ENCODE peak calls at places on chromosomes 2 and 18, in eight cellular contexts. U is endothelial cell of umbilical vein, D is kidney, N is breast epithelium, T is K562, O is lung, F is pancreas, P is psoas muscle. Z is an unnamed sample. For H3K4me1, the result is how much of the 10 kb centered on the place peaks cover.

GRCh38 chr2:10688921-10689807 is 611 bp downstream of the NOL10 start:
- DNase-seq in D (peak), N (no peak), U (peak), P (peak), O (no peak), T (peak), F (peak), Z (peak)

GRCh38 chr2:152466041-152466440 is 131.1 kb downstream of the FMNL2 start:
- DNase-seq in D (no peak), U (no peak), T (peak), O (no peak), N (no peak), F (no peak), P (no peak), Z (no peak)

GRCh38 chr18:33275843-33276242 is 164.7 kb downstream of the CCDC178 start:
- DNase-seq in T (no peak), P (no peak), F (no peak), N (no peak), O (no peak), D (no peak), U (no peak), Z (no peak)

GRCh38 chr2:25331686-25332365 is 9.9 kb downstream of the DNMT3A start:
- DNase-seq in O (no peak), U (no peak), F (peak), N (no peak), D (no peak), P (peak), T (no peak), Z (no peak)

GRCh38 chr2:236445678-236446077 is 123.9 kb upstream of the ACKR3 start:
- DNase-seq in N (no peak), P (no peak), D (peak), F (no peak), U (no peak), O (no peak), T (no peak), Z (peak)

GRCh38 chr18:67549946-67550345 is 33.4 kb upstream of the DSEL start:
- DNase-seq in F (no peak), N (no peak), T (no peak), U (no peak), P (no peak), O (no peak), D (no peak), Z (no peak)

GRCh38 chr2:167988296-167988695 is 259.1 kb downstream of the STK39 start:
- DNase-seq in N (no peak), D (no peak), U (no peak), P (no peak), T (no peak), F (no peak), O (no peak), Z (no peak)

GRCh38 chr18:75230210-75231052 is 19.8 kb downstream of the TSHZ1 start:
- DNase-seq in T (no peak), D (no peak), F (no peak), O (no peak), P (no peak), U (peak), N (no peak), Z (no peak)

GRCh38 chr2:73896362-73897239 is 3.8 kb downstream of the ACTG2 start:
- DNase-seq in F (no peak), D (no peak), U (no peak), N (no peak), P (no peak), O (no peak), T (no peak), Z (peak)

GRCh38 chr2:150125708-150126107 is 361.8 kb downstream of the RND3 start:
- DNase-seq in T (peak), U (peak), N (no peak), P (no peak), O (no peak), D (no peak), F (no peak), Z (no peak)

GRCh38 chr2:209472871-209473270 is 49.0 kb downstream of the MAP2 start:
- DNase-seq in P (no peak), F (no peak), N (no peak), U (peak), D (no peak), O (no peak), T (no peak), Z (no peak)

GRCh38 chr2:8987413-8987812 is 16.1 kb downstream of the MBOAT2 start:
- DNase-seq in U (no peak), P (no peak), D (no peak), F (no peak), T (no peak), N (no peak), O (no peak), Z (no peak)

GRCh38 chr2:64493788-64494187 is 30.3 kb upstream of the AFTPH start:
- DNase-seq in O (no peak), T (no peak), F (no peak), N (no peak), U (no peak), D (no peak), P (no peak), Z (no peak)

DNA sequence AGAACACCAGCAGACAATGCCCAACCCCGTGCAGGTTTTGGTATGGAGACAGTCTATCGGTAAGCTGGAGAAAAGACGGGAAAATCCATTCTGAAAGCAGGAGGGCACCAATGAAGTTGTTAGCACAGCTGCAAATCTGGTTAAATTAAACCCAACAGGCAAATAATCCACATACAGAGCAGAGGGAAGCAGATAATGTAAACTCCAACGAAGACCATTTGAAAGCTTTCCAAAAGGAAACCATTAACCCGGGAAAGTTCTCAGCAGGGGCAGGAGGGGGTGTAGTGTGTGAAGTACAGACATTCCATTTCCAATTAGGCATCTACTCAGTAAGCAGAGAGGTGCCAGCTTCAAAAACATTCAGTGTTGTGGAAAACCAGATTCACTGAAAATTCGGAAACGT is 10.3 kb downstream of the EDAR start:
- DNase-seq in F (no peak), T (no peak), D (no peak), O (no peak), P (no peak), U (peak), N (no peak), Z (no peak)
- H3K4me1 ChIP-seq in F (under half), T (under half), D (under half), O (under half), P (under half), U (under half), N (under half), Z (under half)

DNA sequence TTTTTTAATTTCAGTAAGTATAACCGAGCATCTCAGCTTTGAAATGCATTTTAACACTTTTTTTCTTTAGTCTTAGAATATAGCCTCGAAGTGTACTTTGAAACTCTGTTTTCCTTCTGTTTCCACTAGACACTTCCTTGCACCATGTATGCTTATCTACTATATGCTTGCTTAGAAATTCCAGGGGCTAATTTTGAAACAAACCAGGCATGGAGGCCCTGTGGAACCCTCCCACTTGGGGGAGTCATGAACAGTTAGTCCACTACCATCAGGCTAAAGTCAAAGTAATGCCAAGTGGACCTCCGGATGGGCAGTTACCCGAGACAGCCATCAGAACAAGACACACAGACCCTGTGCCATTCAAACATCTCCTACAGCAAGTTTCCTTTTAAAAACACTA is 120.3 kb downstream of the LCLAT1 start:
- DNase-seq in U (no peak), T (no peak), D (no peak), P (no peak), O (no peak), F (no peak), N (no peak), Z (no peak)
- TF ChIP-seq CTCF in U (no peak), T (no peak), D (no peak), P (no peak), O (no peak), F (no peak), N (no peak), Z (no peak)

DNA sequence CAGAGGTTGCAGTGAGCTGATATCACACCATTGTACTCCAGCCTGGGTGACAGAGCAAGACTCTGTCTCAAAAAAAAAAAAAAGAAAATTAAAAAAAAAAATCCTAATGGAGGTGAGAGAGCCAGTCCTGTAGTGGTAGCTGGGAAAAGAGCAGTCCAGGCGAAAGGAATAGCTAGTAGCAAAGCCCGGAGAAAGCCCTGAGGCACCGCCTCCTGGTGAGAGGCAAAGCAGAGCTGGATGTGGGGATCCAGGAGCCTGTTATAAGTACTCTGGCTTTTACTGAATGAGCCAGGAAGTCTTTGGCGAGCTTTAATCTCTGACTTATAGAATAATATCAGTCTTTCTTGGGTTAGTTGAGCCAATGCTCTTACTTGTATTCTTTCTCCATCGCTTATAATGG is 6.6 kb upstream of the KLHL23 start:
- DNase-seq in D (no peak), N (no peak), F (no peak), P (no peak), U (no peak), T (no peak), O (no peak), Z (no peak)
- H3K4me3 ChIP-seq in D (no peak), N (no peak), F (no peak), P (no peak), U (no peak), T (no peak), O (no peak), Z (no peak)

GRCh38 chr18:58004317-58004716 is 39.7 kb upstream of the NEDD4L start:
- DNase-seq in T (no peak), O (no peak), D (no peak), F (no peak), N (no peak), U (no peak), P (no peak), Z (no peak)

GRCh38 chr18:58009166-58009565 is 34.9 kb upstream of the NEDD4L start:
- DNase-seq in U (no peak), P (no peak), F (no peak), O (no peak), N (no peak), D (no peak), T (no peak), Z (no peak)

GRCh38 chr18:58005036-58005435 is 39.0 kb upstream of the NEDD4L start:
- DNase-seq in F (no peak), O (no peak), U (no peak), N (no peak), T (no peak), P (no peak), D (no peak), Z (no peak)

GRCh38 chr18:58010265-58010664 is 33.8 kb upstream of the NEDD4L start:
- DNase-seq in T (no peak), F (no peak), N (no peak), O (no peak), U (no peak), P (no peak), D (no peak), Z (no peak)

DNA sequence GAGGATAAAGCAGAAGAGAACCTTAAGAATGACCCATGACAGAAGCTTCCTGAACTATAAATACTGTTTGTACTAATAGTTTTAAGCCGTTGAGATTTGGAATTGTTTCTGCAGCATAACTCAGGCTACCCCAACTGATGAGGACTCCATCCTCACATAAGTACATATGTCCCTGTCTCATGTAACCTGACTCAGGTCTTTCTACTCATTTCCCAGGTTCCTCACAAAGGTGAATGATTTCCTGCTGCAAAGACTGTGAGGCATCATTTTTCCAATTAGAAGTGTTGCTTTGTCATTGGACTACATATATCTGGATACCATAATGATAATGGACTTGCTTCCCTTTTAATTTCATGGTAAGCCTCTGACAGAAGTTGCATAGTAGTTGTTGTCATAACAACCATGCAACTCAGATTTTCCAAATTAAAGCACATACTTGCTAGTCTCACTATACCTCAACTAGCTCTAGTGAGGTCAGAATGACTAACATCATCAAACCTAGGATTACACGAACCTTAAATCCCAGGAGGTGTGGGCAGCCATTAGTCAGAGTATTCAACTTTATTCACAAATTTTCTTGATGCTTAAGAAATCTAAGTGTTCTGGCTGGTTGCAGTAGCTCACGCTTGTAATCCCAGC is 38.0 kb upstream of the NEDD4L start:
- DNase-seq in O (no peak), P (no peak), N (no peak), D (no peak), T (no peak), F (no peak), U (no peak), Z (no peak)
- H3K4me1 ChIP-seq in O (under half), P (under half), N (under half), D (under half), T (under half), F (under half), U (under half), Z (under half)

GRCh38 chr2:117956036-117956791 is 57.7 kb downstream of the CCDC93 start:
- DNase-seq in N (no peak), T (no peak), D (no peak), F (no peak), U (no peak), O (no peak), P (no peak), Z (no peak)
- TF ChIP-seq CTCF in N (no peak), T (no peak), D (no peak), F (no peak), U (no peak), O (no peak), P (peak), Z (no peak)

GRCh38 chr2:205474746-205475145 is 207.6 kb upstream of the NRP2 start:
- DNase-seq in U (peak), D (no peak), F (no peak), N (no peak), O (no peak), T (no peak), P (no peak), Z (no peak)
- H3K4me3 ChIP-seq in U (no peak), D (no peak), F (no peak), N (no peak), O (no peak), T (no peak), P (no peak), Z (no peak)